ENCODE peak calls at places on chromosomes 4 and X, in nine cellular contexts. T is fibroblast of lung, D is stomach, M is upper lobe of left lung, H is right atrium auricular region, V is NB4, P is psoas muscle, J is GM13976, O is tibial artery. B is an unnamed sample.
A peak's percentile ranks its signal among the peaks of the same experiment; 100 is the strongest.

GRCh38 chr4:28536124-28536523 is 1675.5 kb downstream of the STIM2 start:
- DNase-seq in T (no peak), H (no peak), V (no peak), O (no peak), D (no peak), M (no peak), P (no peak), J (no peak), B (no peak)

GRCh38 chr4:157706134-157706533 is 466.7 kb downstream of the GASK1B start:
- DNase-seq in H (no peak), P (no peak), O (no peak), V (no peak), J (no peak), T (no peak), D (no peak), M (no peak), B (no peak)

GRCh38 chr4:2163311-2163821 is 78.6 kb downstream of the HAUS3 start:
- DNase-seq in M (peak; percentile 53), P (no peak), H (no peak), D (no peak), V (no peak), T (no peak), O (no peak), J (no peak), B (no peak)

GRCh38 chrX:133726211-133726630 is 259.2 kb downstream of the GPC3 start:
- DNase-seq in O (no peak), M (no peak), D (no peak), T (peak; percentile 68), H (no peak), V (no peak), P (no peak), J (no peak), B (no peak)

GRCh38 chrX:21479695-21480280 is 105.6 kb downstream of the CNKSR2 start:
- DNase-seq in P (no peak), M (no peak), H (no peak), O (no peak), T (peak; percentile 49), V (peak; percentile 67), J (peak; percentile 16), D (no peak), B (no peak)

GRCh38 chrX:12994321-12994720 is 19.4 kb downstream of the TMSB4X start:
- DNase-seq in V (no peak), P (no peak), D (peak; percentile 47), J (no peak), T (no peak), H (no peak), O (no peak), M (no peak), B (no peak)

GRCh38 chrX:118153270-118153669 is 36.7 kb upstream of the KLHL13 start:
- DNase-seq in J (no peak), T (no peak), H (no peak), P (no peak), D (no peak), M (no peak), O (no peak), V (no peak), B (no peak)

GRCh38 chr4:151409470-151410313 is 716 bp downstream of the FHIP1A start:
- DNase-seq in O (no peak), H (no peak), J (peak; percentile 37), M (peak; percentile 87), V (peak; percentile 57), D (peak; percentile 49), P (peak; percentile 55), T (no peak), B (no peak)

GRCh38 chr4:8586246-8586645 is 6.1 kb downstream of the GPR78 start:
- DNase-seq in M (no peak), J (no peak), H (no peak), D (no peak), V (no peak), T (no peak), O (no peak), P (no peak), B (no peak)

GRCh38 chr4:8587469-8588195 is 4.9 kb upstream of the CPZ start:
- DNase-seq in V (no peak), H (no peak), J (no peak), D (no peak), O (no peak), T (no peak), P (peak; percentile 26), M (no peak), B (no peak)

GRCh38 chr4:8588196-8588470 is 4.4 kb upstream of the CPZ start:
- DNase-seq in H (no peak), O (no peak), J (no peak), T (no peak), V (no peak), P (peak; percentile 15), M (no peak), D (no peak), B (no peak)

GRCh38 chr4:8585721-8586161 is 5.5 kb downstream of the GPR78 start:
- DNase-seq in M (no peak), T (no peak), O (no peak), P (peak; percentile 44), V (no peak), H (no peak), J (no peak), D (no peak), B (no peak)

DNA sequence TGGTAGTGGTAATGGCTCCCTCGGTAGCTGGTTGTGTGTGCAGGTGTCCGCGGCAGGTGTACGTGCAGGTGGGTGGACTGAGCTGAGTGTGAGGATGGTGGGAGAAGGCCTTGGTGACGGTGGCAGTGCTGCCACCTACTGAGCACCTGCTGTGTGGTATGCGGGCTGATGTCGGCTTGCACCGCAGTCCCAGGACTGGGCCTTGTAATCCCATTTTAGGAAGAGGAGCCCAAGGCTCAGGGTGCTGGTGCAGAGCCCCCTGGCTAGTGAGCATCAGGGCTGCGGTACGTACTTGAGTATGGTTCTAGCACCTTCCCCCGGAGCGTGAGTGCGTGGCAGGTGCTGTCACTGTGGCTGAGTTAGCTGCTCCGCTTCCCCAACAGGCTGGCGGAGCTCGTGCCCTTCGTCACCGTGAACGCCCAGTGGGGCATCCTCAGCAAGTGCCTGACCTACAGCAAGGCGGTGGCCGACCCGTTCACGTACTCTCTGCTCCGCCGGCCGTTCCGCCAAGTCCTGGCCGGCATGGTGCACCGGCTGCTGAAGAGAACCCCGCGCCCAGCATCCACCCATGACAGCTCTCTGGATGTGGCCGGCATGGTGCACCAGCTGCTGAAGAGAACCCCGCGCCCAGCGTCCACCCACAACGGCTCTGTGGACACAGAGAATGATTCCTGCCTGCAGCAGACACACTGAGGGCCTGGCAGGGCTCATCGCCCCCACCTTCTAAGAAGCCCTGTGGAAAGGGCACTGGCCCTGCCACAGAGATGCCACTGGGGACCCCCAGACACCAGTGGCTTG is 5.7 kb upstream of the CPZ start:
- DNase-seq in M (peak; percentile 71), P (peak; percentile 49), J (no peak), V (no peak), D (no peak), O (no peak), T (no peak), H (no peak), B (no peak)
- TF ChIP-seq CTCF in M (no peak), P (no peak), J (no peak), V (peak; percentile 41), D (no peak), O (no peak), T (no peak), H (no peak), B (no peak)

DNA sequence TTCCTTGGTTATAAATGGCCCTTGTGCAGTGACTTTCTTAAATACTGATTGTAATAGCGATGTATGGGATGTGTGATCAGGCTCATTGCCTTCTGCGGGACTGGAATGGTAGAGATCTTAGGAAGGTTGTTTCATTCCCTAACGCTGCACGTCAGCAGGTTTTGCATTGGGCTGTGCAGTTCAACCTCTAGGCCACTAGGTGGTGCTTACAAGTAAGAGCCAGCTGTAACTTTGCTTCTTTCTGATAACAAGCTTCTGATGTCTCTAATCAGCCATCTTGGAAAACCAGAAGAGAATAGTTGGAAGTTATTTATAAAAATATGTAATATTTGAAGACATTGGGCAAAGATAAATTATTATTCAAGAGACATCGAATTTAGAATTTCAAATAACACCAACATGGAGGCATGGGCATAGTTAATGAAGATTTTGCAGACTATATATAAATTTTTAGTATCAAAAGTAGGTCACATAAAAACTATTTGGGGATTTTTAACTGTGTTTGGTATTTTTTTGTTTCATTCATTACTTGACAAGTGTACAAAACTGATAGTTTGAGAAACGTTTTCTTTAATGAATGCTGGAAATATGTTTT is 339.7 kb upstream of the PCDH7 start:
- DNase-seq in V (peak; percentile 72), H (no peak), O (no peak), D (peak; percentile 44), T (peak; percentile 73), J (peak; percentile 13), P (no peak), M (no peak), B (no peak)
- TF ChIP-seq CTCF in V (peak; percentile 99), H (peak; percentile 59), O (peak; percentile 31), D (peak; percentile 58), T (peak; percentile 96), J (peak; percentile 67), P (peak; percentile 23), M (peak; percentile 35), B (no peak)

GRCh38 chrX:7223271-7223670 is 75.3 kb upstream of the PUDP start:
- DNase-seq in D (no peak), J (no peak), M (no peak), O (no peak), V (no peak), P (no peak), T (no peak), H (no peak), B (no peak)
- TF ChIP-seq CTCF in D (no peak), J (no peak), M (no peak), O (no peak), V (no peak), P (no peak), T (no peak), H (no peak), B (no peak)

GRCh38 chr4:11769425-11769824 is 340.7 kb upstream of the HS3ST1 start:
- DNase-seq in P (no peak), J (no peak), H (peak; percentile 64), T (peak; percentile 16), M (no peak), O (peak; percentile 23), V (no peak), D (no peak), B (no peak)

GRCh38 chr4:11768251-11768972 is 339.7 kb upstream of the HS3ST1 start:
- DNase-seq in P (no peak), T (no peak), M (no peak), J (no peak), H (no peak), O (no peak), V (no peak), D (no peak), B (no peak)

GRCh38 chr4:11765849-11766453 is 337.3 kb upstream of the HS3ST1 start:
- DNase-seq in J (no peak), O (no peak), H (no peak), M (no peak), V (peak; percentile 58), T (peak; percentile 32), D (no peak), P (no peak), B (no peak)
- TF ChIP-seq CTCF in J (peak; percentile 44), O (peak; percentile 46), H (peak; percentile 79), M (peak; percentile 49), V (peak; percentile 90), T (peak; percentile 85), D (peak; percentile 66), P (peak; percentile 47), B (peak; percentile 40)

B was measured in natural killer cell.